ENCODE peak calls at places on chromosomes 13 and 19, in ten cellular contexts. X, G, C, K, B, N, V, U, R and M are unnamed samples.

GRCh38 chr19:4606921-4607678 is 32.2 kb upstream of the TNFAIP8L1 start:
- DNase-seq in U (no peak), C (peak; percentile 80), B (no peak), V (no peak), N (peak; percentile 87), G (peak; percentile 64), R (peak; percentile 67), X (peak; percentile 75), K (no peak), M (peak; percentile 84)

GRCh38 chr19:4795400-4795799 is 3.9 kb downstream of the FEM1A start:
- DNase-seq in C (no peak), G (no peak), U (no peak), K (no peak), B (no peak), X (no peak), R (no peak), V (no peak), N (no peak), M (no peak)

GRCh38 chr13:40389081-40389641 is 277.3 kb downstream of the FOXO1 start:
- DNase-seq in K (peak; percentile 19), G (no peak), B (no peak), V (no peak), R (no peak), N (no peak), X (no peak), C (no peak), U (peak; percentile 11), M (no peak)

GRCh38 chr19:34732548-34733255 is 1.3 kb upstream of the ZNF181 start:
- DNase-seq in C (no peak), G (peak; percentile 18), U (peak; percentile 4), K (no peak), B (no peak), R (no peak), V (no peak), X (no peak), N (peak; percentile 16), M (peak; percentile 64)

GRCh38 chr19:56109216-56109615 is 11.9 kb downstream of the ZNF787 start:
- DNase-seq in X (no peak), C (peak; percentile 34), B (no peak), K (no peak), N (no peak), G (no peak), U (no peak), R (no peak), V (no peak), M (no peak)

GRCh38 chr13:59745395-59745788 is 418.3 kb downstream of the DIAPH3 start:
- DNase-seq in K (no peak), V (no peak), X (no peak), C (no peak), U (no peak), G (no peak), R (no peak), N (no peak), B (no peak), M (no peak)

GRCh38 chr19:29119582-29119981 is 93.4 kb downstream of the UQCRFS1 start:
- DNase-seq in V (peak; percentile 11), X (no peak), B (no peak), C (no peak), G (no peak), N (peak; percentile 53), R (no peak), K (no peak), U (no peak), M (no peak)

GRCh38 chr13:42494157-42494556 is 79.8 kb upstream of the TNFSF11 start:
- DNase-seq in X (no peak), G (no peak), U (no peak), N (no peak), C (no peak), K (no peak), R (no peak), B (no peak), V (no peak), M (no peak)

GRCh38 chr19:58022283-58022660 is 11.6 kb upstream of the ZSCAN1 start:
- DNase-seq in B (no peak), X (no peak), V (no peak), R (no peak), K (no peak), U (no peak), G (no peak), N (no peak), C (no peak), M (no peak)

GRCh38 chr19:30691767-30692516 is 319.8 kb downstream of the ZNF536 start:
- DNase-seq in U (no peak), K (no peak), V (no peak), C (no peak), N (no peak), X (no peak), B (no peak), G (no peak), R (no peak), M (no peak)

GRCh38 chr19:35008891-35009341 is 8.8 kb downstream of the GRAMD1A start:
- DNase-seq in N (no peak), R (no peak), B (no peak), U (no peak), G (no peak), C (no peak), K (no peak), V (no peak), X (no peak), M (no peak)

GRCh38 chr19:51595776-51596175 is 24.7 kb downstream of the ZNF175 start:
- DNase-seq in U (no peak), G (no peak), B (no peak), V (no peak), X (no peak), C (no peak), K (no peak), R (no peak), N (no peak), M (no peak)

GRCh38 chr13:29947839-29948238 is 97.4 kb upstream of the UBL3 start:
- DNase-seq in R (no peak), K (no peak), G (no peak), V (no peak), U (no peak), X (no peak), B (no peak), N (no peak), C (no peak), M (no peak)

GRCh38 chr19:37484406-37485115 is 15.4 kb downstream of the ZNF570 start:
- DNase-seq in C (no peak), U (no peak), K (no peak), R (no peak), V (no peak), G (no peak), X (no peak), N (no peak), B (no peak), M (no peak)
- H3K9me3 ChIP-seq in C (peaks cover 95% of the 10 kb centered on the region), U (peaks cover 5% of the 10 kb centered on the region), K (peaks cover 58% of the 10 kb centered on the region), R (peaks cover 100% of the 10 kb centered on the region), V (peaks cover 33% of the 10 kb centered on the region), G (peaks cover 5% of the 10 kb centered on the region), X (peaks cover 88% of the 10 kb centered on the region), N (peaks cover 55% of the 10 kb centered on the region), B (peaks cover 94% of the 10 kb centered on the region), M (peaks cover 75% of the 10 kb centered on the region)

DNA sequence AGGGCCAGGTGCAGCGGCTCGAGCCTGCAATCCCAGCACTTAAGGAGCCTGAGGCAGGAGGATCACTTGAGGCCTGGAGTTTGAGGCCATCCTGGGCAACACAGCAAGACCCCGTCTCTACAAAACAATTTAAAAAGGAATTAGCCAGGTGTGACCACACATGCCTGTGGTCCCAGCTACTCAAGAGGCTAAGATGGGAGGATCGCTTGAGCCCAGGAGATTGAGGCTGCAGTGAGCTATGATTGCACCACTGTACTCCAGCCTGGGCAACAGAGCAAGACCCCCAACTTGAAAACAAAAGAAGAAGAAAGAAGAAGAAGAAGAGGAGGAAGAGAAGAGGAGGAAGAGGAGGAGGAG is 47.7 kb downstream of the LATS2 start:
- DNase-seq in N (no peak), X (no peak), U (no peak), G (no peak), R (no peak), V (no peak), C (no peak), B (no peak), K (no peak), M (no peak)
- H3K4me1 ChIP-seq in N (no peaks in the 10 kb centered on the region), X (peaks cover 5% of the 10 kb centered on the region), U (no peaks in the 10 kb centered on the region), G (peaks cover 52% of the 10 kb centered on the region), R (peaks cover 99% of the 10 kb centered on the region), V (peaks cover 40% of the 10 kb centered on the region), C (peaks cover 64% of the 10 kb centered on the region), B (peaks cover 80% of the 10 kb centered on the region), K (no peaks in the 10 kb centered on the region), M (peaks cover 70% of the 10 kb centered on the region)

GRCh38 chr19:36236946-36237310 is 22.0 kb downstream of the ZNF146 start:
- DNase-seq in U (no peak), R (no peak), X (no peak), B (no peak), C (no peak), V (no peak), K (no peak), G (no peak), N (no peak), M (no peak)

GRCh38 chr19:36236304-36236945 is 21.5 kb downstream of the ZNF146 start:
- DNase-seq in U (no peak), R (no peak), N (no peak), V (no peak), X (no peak), B (no peak), C (no peak), K (no peak), G (no peak), M (no peak)
- H3K9me3 ChIP-seq in U (peaks cover 3% of the 10 kb centered on the region), R (peaks cover 17% of the 10 kb centered on the region), N (no peaks in the 10 kb centered on the region), V (peaks cover 9% of the 10 kb centered on the region), X (peaks cover 80% of the 10 kb centered on the region), B (peaks cover 52% of the 10 kb centered on the region), C (no peaks in the 10 kb centered on the region), K (peaks cover 59% of the 10 kb centered on the region), G (no peaks in the 10 kb centered on the region), M (no peaks in the 10 kb centered on the region)

GRCh38 chr19:18292810-18293641 is 11.6 kb upstream of the JUND start:
- DNase-seq in R (peak; percentile 91), V (peak; percentile 87), X (peak; percentile 82), C (peak; percentile 93), G (peak; percentile 62), B (peak; percentile 71), U (peak; percentile 77), N (peak; percentile 94), K (no peak), M (peak; percentile 96)
- H3K4me1 ChIP-seq in R (peaks cover 43% of the 10 kb centered on the region), V (peaks cover 18% of the 10 kb centered on the region), X (peaks cover 26% of the 10 kb centered on the region), C (no peaks in the 10 kb centered on the region), G (peaks cover 35% of the 10 kb centered on the region), B (peaks cover 46% of the 10 kb centered on the region), U (no peaks in the 10 kb centered on the region), N (peaks cover 21% of the 10 kb centered on the region), K (peaks cover 51% of the 10 kb centered on the region), M (peaks cover 8% of the 10 kb centered on the region)

GRCh38 chr13:80755925-80756324 is 415.0 kb upstream of the SPRY2 start:
- DNase-seq in G (no peak), N (no peak), U (no peak), R (no peak), V (no peak), C (no peak), B (no peak), K (no peak), X (no peak), M (no peak)
- H3K9me3 ChIP-seq in G (no peaks in the 10 kb centered on the region), N (no peaks in the 10 kb centered on the region), U (no peaks in the 10 kb centered on the region), R (no peaks in the 10 kb centered on the region), V (no peaks in the 10 kb centered on the region), C (no peaks in the 10 kb centered on the region), B (no peaks in the 10 kb centered on the region), K (no peaks in the 10 kb centered on the region), X (peaks cover 2% of the 10 kb centered on the region), M (no peaks in the 10 kb centered on the region)